ENCODE peak calls at places on chromosomes 5 and 9, in eight cellular contexts. One of them, this sample, is unnamed.
A peak's percentile ranks its signal among the peaks of the same experiment; 100 is the strongest.

GRCh38 chr5:69467442-69468225 is 25.0 kb upstream of the OCLN start:
- DNase-seq in endothelial cell of umbilical vein: no peak
- DNase-seq in left ventricle myocardium inferior: no peak
- DNase-seq in neural progenitor cell: no peak
- DNase-seq in body of pancreas: no peak
- DNase-seq in naive thymus-derived CD4-positive, alpha-beta T cell: no peak
- DNase-seq in GM23248: no peak
- DNase-seq in ovary: no peak
- DNase-seq in this sample: no peak

GRCh38 chr5:92758552-92758951 is 822.5 kb downstream of the NR2F1-AS1 start:
- DNase-seq in neural progenitor cell: no peak
- DNase-seq in naive thymus-derived CD4-positive, alpha-beta T cell: no peak
- DNase-seq in GM23248: peak; percentile 78
- DNase-seq in left ventricle myocardium inferior: no peak
- DNase-seq in endothelial cell of umbilical vein: peak; percentile 20
- DNase-seq in ovary: no peak
- DNase-seq in body of pancreas: no peak
- DNase-seq in this sample: no peak

GRCh38 chr9:125841444-125841843 is 94.3 kb downstream of the PBX3 start:
- DNase-seq in left ventricle myocardium inferior: no peak
- DNase-seq in GM23248: no peak
- DNase-seq in neural progenitor cell: no peak
- DNase-seq in body of pancreas: no peak
- DNase-seq in naive thymus-derived CD4-positive, alpha-beta T cell: no peak
- DNase-seq in ovary: no peak
- DNase-seq in endothelial cell of umbilical vein: no peak
- DNase-seq in this sample: no peak

GRCh38 chr5:81601912-81602311 is 149.0 kb downstream of the SSBP2 start:
- DNase-seq in neural progenitor cell: no peak
- DNase-seq in GM23248: peak; percentile 40
- DNase-seq in body of pancreas: no peak
- DNase-seq in left ventricle myocardium inferior: no peak
- DNase-seq in ovary: no peak
- DNase-seq in endothelial cell of umbilical vein: peak; percentile 84
- DNase-seq in naive thymus-derived CD4-positive, alpha-beta T cell: no peak
- DNase-seq in this sample: no peak

GRCh38 chr9:96067004-96067403 is 191.5 kb downstream of the ERCC6L2 start:
- DNase-seq in body of pancreas: no peak
- DNase-seq in GM23248: no peak
- DNase-seq in naive thymus-derived CD4-positive, alpha-beta T cell: no peak
- DNase-seq in endothelial cell of umbilical vein: no peak
- DNase-seq in left ventricle myocardium inferior: peak; percentile 45
- DNase-seq in ovary: no peak
- DNase-seq in neural progenitor cell: no peak
- DNase-seq in this sample: no peak

GRCh38 chr5:143501176-143501840 is 97.8 kb upstream of the NR3C1 start:
- DNase-seq in naive thymus-derived CD4-positive, alpha-beta T cell: no peak
- DNase-seq in left ventricle myocardium inferior: no peak
- DNase-seq in ovary: no peak
- DNase-seq in neural progenitor cell: no peak
- DNase-seq in body of pancreas: no peak
- DNase-seq in GM23248: peak; percentile 79
- DNase-seq in endothelial cell of umbilical vein: no peak
- DNase-seq in this sample: no peak

GRCh38 chr5:63439537-63439936 is 522.7 kb downstream of the HTR1A start:
- DNase-seq in neural progenitor cell: peak; percentile 2
- DNase-seq in GM23248: no peak
- DNase-seq in body of pancreas: no peak
- DNase-seq in ovary: no peak
- DNase-seq in endothelial cell of umbilical vein: no peak
- DNase-seq in left ventricle myocardium inferior: no peak
- DNase-seq in naive thymus-derived CD4-positive, alpha-beta T cell: no peak
- DNase-seq in this sample: no peak

GRCh38 chr5:125659316-125660071 is 763.7 kb upstream of the GRAMD2B start:
- DNase-seq in neural progenitor cell: peak; percentile 78
- DNase-seq in ovary: no peak
- DNase-seq in body of pancreas: no peak
- DNase-seq in naive thymus-derived CD4-positive, alpha-beta T cell: no peak
- DNase-seq in GM23248: no peak
- DNase-seq in endothelial cell of umbilical vein: peak; percentile 79
- DNase-seq in left ventricle myocardium inferior: no peak
- DNase-seq in this sample: peak; percentile 1

GRCh38 chr5:90542827-90543519 is 13.6 kb upstream of the LYSMD3 start:
- DNase-seq in GM23248: no peak
- DNase-seq in ovary: no peak
- DNase-seq in left ventricle myocardium inferior: no peak
- DNase-seq in neural progenitor cell: no peak
- DNase-seq in endothelial cell of umbilical vein: no peak
- DNase-seq in body of pancreas: no peak
- DNase-seq in naive thymus-derived CD4-positive, alpha-beta T cell: no peak
- DNase-seq in this sample: no peak
- H3K27me3 ChIP-seq in GM23248: peaks cover 25% of the 10 kb centered on the region
- H3K27me3 ChIP-seq in ovary: no peaks in the 10 kb centered on the region
- H3K27me3 ChIP-seq in left ventricle myocardium inferior: peaks cover 17% of the 10 kb centered on the region
- H3K27me3 ChIP-seq in neural progenitor cell: no peaks in the 10 kb centered on the region
- H3K27me3 ChIP-seq in endothelial cell of umbilical vein: peaks cover 11% of the 10 kb centered on the region
- H3K27me3 ChIP-seq in body of pancreas: no peaks in the 10 kb centered on the region
- H3K27me3 ChIP-seq in naive thymus-derived CD4-positive, alpha-beta T cell: no peaks in the 10 kb centered on the region
- H3K27me3 ChIP-seq in this sample: no peaks in the 10 kb centered on the region

GRCh38 chr9:136713555-136713949 is 1.2 kb downstream of the DIPK1B start:
- DNase-seq in GM23248: no peak
- DNase-seq in naive thymus-derived CD4-positive, alpha-beta T cell: no peak
- DNase-seq in ovary: no peak
- DNase-seq in neural progenitor cell: no peak
- DNase-seq in body of pancreas: peak; percentile 38
- DNase-seq in left ventricle myocardium inferior: no peak
- DNase-seq in endothelial cell of umbilical vein: peak; percentile 75
- DNase-seq in this sample: no peak

GRCh38 chr9:136712690-136713554 is 550 bp downstream of the DIPK1B start:
- DNase-seq in naive thymus-derived CD4-positive, alpha-beta T cell: no peak
- DNase-seq in body of pancreas: no peak
- DNase-seq in ovary: no peak
- DNase-seq in endothelial cell of umbilical vein: no peak
- DNase-seq in left ventricle myocardium inferior: no peak
- DNase-seq in GM23248: no peak
- DNase-seq in neural progenitor cell: peak; percentile 59
- DNase-seq in this sample: peak; percentile 89

GRCh38 chr9:136710543-136710942 is 1.8 kb upstream of the DIPK1B start:
- DNase-seq in endothelial cell of umbilical vein: no peak
- DNase-seq in GM23248: peak; percentile 66
- DNase-seq in left ventricle myocardium inferior: no peak
- DNase-seq in body of pancreas: no peak
- DNase-seq in neural progenitor cell: no peak
- DNase-seq in ovary: no peak
- DNase-seq in naive thymus-derived CD4-positive, alpha-beta T cell: no peak
- DNase-seq in this sample: no peak

GRCh38 chr9:136714096-136714875 is 1.9 kb downstream of the DIPK1B start:
- DNase-seq in endothelial cell of umbilical vein: peak; percentile 96
- DNase-seq in left ventricle myocardium inferior: peak; percentile 68
- DNase-seq in neural progenitor cell: no peak
- DNase-seq in ovary: no peak
- DNase-seq in body of pancreas: no peak
- DNase-seq in naive thymus-derived CD4-positive, alpha-beta T cell: no peak
- DNase-seq in GM23248: no peak
- DNase-seq in this sample: no peak

DNA sequence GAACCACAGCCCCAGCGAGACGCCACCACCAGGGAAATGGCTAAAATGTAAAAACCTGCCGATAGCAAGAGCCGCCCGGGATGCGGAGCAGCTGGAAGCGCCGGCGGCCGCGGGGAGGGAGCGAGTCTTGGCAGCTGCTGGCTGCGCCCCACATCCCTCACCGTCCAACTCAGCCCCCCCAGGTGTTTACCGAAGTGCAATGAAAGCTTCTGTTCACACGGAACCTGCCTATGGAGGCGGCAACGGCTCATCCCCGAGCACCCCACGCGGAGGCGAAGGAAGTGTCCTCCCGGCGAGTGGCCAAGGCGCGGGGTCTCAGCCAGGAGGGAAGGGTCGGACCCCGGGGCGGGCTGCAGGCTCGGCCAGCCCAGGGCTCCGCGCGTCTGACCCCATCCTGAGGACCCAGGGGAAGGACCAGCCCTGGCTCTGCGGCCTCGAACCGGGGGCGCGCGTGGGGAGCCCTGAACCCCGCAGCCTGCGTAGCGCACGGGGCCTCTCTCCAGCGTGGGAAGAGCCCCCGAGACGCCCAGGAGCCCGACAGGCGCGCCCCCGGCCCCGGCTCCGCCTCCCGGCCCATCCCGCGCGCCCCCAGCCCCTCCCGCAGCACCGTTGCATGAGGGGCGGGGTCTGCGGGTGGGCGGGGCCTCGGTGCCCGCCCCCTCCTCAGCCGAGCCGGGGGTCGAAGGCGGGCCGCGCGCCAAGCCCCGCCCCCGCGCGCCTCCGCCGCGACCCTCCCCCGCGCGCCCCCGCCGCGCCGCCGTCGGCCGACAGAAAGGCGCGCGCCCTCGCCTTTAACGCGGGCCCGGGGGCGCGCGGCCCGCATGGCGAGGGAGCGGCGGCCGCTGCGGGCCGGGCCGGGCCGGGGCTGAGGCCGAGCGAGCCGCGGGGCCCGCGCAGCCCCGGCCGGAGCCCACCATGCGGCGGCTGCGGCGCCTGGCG is at the start of gene DIPK1B:
- DNase-seq in GM23248: peak; percentile 32
- DNase-seq in neural progenitor cell: peak; percentile 90
- DNase-seq in body of pancreas: peak; percentile 45
- DNase-seq in naive thymus-derived CD4-positive, alpha-beta T cell: no peak
- DNase-seq in ovary: peak; percentile 67
- DNase-seq in endothelial cell of umbilical vein: peak; percentile 48
- DNase-seq in left ventricle myocardium inferior: no peak
- DNase-seq in this sample: peak; percentile 100
- H3K4me3 ChIP-seq in GM23248: no peak within 1 kb of the TSS
- H3K4me3 ChIP-seq in neural progenitor cell: peak within 1 kb of the TSS; percentile 99
- H3K4me3 ChIP-seq in body of pancreas: peak within 1 kb of the TSS; percentile 41
- H3K4me3 ChIP-seq in naive thymus-derived CD4-positive, alpha-beta T cell: peak within 1 kb of the TSS; percentile 24
- H3K4me3 ChIP-seq in ovary: peak within 1 kb of the TSS; percentile 51
- H3K4me3 ChIP-seq in endothelial cell of umbilical vein: peak within 1 kb of the TSS; percentile 81
- H3K4me3 ChIP-seq in left ventricle myocardium inferior: peak within 1 kb of the TSS; percentile 81
- H3K4me3 ChIP-seq in this sample: peak within 1 kb of the TSS; percentile 64

GRCh38 chr5:176737001-176737745 is 73.2 kb upstream of the UNC5A start:
- DNase-seq in body of pancreas: no peak
- DNase-seq in GM23248: no peak
- DNase-seq in left ventricle myocardium inferior: no peak
- DNase-seq in ovary: no peak
- DNase-seq in naive thymus-derived CD4-positive, alpha-beta T cell: no peak
- DNase-seq in endothelial cell of umbilical vein: no peak
- DNase-seq in neural progenitor cell: no peak
- DNase-seq in this sample: peak; percentile 31
- H3K27me3 ChIP-seq in body of pancreas: no peaks in the 10 kb centered on the region
- H3K27me3 ChIP-seq in GM23248: peaks cover 59% of the 10 kb centered on the region
- H3K27me3 ChIP-seq in left ventricle myocardium inferior: peaks cover 98% of the 10 kb centered on the region
- H3K27me3 ChIP-seq in ovary: no peaks in the 10 kb centered on the region
- H3K27me3 ChIP-seq in naive thymus-derived CD4-positive, alpha-beta T cell: no peaks in the 10 kb centered on the region
- H3K27me3 ChIP-seq in endothelial cell of umbilical vein: peaks cover 25% of the 10 kb centered on the region
- H3K27me3 ChIP-seq in neural progenitor cell: peaks cover 11% of the 10 kb centered on the region
- H3K27me3 ChIP-seq in this sample: peaks cover 12% of the 10 kb centered on the region

DNA sequence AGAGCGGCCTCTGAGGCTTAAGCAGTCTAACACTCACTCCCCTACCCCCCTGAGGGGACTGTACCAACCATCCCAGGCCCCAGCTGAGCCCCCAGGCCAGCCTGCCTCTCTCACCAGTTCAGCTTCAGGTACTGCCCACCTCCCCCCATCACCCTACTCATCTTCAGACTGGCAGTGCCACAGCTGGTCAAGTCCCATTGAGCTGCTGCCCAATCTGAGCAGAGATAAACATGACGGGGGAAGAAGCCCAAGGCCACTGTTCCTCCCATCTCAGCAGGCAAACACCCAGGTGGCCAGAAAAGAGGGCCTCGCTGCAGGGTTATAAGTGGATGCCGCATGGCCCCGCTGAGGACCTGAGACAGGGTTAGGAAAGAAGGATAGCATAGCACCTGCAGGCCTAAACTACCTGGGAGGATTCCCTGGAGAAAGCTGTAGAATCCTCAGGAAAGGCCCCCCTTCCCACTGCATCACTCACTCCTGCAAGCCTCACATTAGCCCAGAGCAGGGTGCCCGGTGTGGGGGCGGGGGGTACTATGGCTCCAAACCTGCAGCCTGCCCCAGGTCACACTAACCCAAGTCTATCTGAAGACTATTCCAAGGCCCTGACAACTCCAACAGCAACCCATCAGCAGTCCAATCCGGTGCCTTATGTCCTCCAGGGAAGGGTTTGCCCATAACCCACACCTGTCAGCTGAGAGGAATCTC is 3.6 kb downstream of the B4GALT1 start:
- DNase-seq in endothelial cell of umbilical vein: no peak
- DNase-seq in body of pancreas: no peak
- DNase-seq in ovary: peak; percentile 47
- DNase-seq in naive thymus-derived CD4-positive, alpha-beta T cell: no peak
- DNase-seq in neural progenitor cell: no peak
- DNase-seq in GM23248: peak; percentile 7
- DNase-seq in left ventricle myocardium inferior: no peak
- DNase-seq in this sample: no peak
- H3K4me3 ChIP-seq in endothelial cell of umbilical vein: no peak overlapping the region
- H3K4me3 ChIP-seq in body of pancreas: no peak overlapping the region
- H3K4me3 ChIP-seq in ovary: peak overlapping the region; percentile 76
- H3K4me3 ChIP-seq in naive thymus-derived CD4-positive, alpha-beta T cell: peak overlapping the region; percentile 48
- H3K4me3 ChIP-seq in neural progenitor cell: no peak overlapping the region
- H3K4me3 ChIP-seq in GM23248: peak overlapping the region; percentile 98
- H3K4me3 ChIP-seq in left ventricle myocardium inferior: peak overlapping the region; percentile 99
- H3K4me3 ChIP-seq in this sample: no peak overlapping the region

GRCh38 chr5:154506716-154507080 is 28.7 kb upstream of the HAND1 start:
- DNase-seq in body of pancreas: no peak
- DNase-seq in left ventricle myocardium inferior: no peak
- DNase-seq in endothelial cell of umbilical vein: no peak
- DNase-seq in naive thymus-derived CD4-positive, alpha-beta T cell: no peak
- DNase-seq in neural progenitor cell: no peak
- DNase-seq in GM23248: no peak
- DNase-seq in ovary: no peak
- DNase-seq in this sample: peak; percentile 3

GRCh38 chr5:154513669-154514084 is 35.6 kb upstream of the HAND1 start:
- DNase-seq in endothelial cell of umbilical vein: no peak
- DNase-seq in ovary: no peak
- DNase-seq in naive thymus-derived CD4-positive, alpha-beta T cell: no peak
- DNase-seq in body of pancreas: no peak
- DNase-seq in GM23248: peak; percentile 47
- DNase-seq in neural progenitor cell: no peak
- DNase-seq in left ventricle myocardium inferior: no peak
- DNase-seq in this sample: no peak

GRCh38 chr5:154511984-154512383 is 34.0 kb upstream of the HAND1 start:
- DNase-seq in GM23248: no peak
- DNase-seq in naive thymus-derived CD4-positive, alpha-beta T cell: no peak
- DNase-seq in ovary: no peak
- DNase-seq in left ventricle myocardium inferior: no peak
- DNase-seq in body of pancreas: no peak
- DNase-seq in endothelial cell of umbilical vein: no peak
- DNase-seq in neural progenitor cell: no peak
- DNase-seq in this sample: no peak

GRCh38 chr5:154508114-154508513 is 30.1 kb upstream of the HAND1 start:
- DNase-seq in neural progenitor cell: no peak
- DNase-seq in endothelial cell of umbilical vein: no peak
- DNase-seq in ovary: no peak
- DNase-seq in body of pancreas: no peak
- DNase-seq in left ventricle myocardium inferior: no peak
- DNase-seq in GM23248: no peak
- DNase-seq in naive thymus-derived CD4-positive, alpha-beta T cell: no peak
- DNase-seq in this sample: no peak

DNA sequence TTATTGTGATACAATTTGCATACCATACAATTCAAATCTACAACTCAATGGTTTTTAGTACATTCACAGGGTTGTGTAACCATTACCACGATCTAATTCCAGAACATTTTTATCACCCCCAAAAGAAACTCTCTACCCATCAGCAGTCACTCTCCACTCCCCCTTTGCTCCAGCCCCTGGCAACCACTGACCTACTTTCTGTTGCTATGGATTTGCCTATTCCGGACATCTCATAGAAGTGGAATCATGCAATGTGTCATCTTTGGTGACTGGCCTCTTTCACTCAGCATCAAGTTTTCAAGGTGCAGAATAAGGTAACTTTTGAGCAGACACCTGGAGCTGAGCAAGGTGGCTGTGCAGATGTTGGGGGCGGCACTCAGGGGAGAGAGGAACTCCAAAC is 32.1 kb upstream of the HAND1 start:
- DNase-seq in left ventricle myocardium inferior: no peak
- DNase-seq in body of pancreas: no peak
- DNase-seq in neural progenitor cell: no peak
- DNase-seq in endothelial cell of umbilical vein: no peak
- DNase-seq in GM23248: peak; percentile 17
- DNase-seq in naive thymus-derived CD4-positive, alpha-beta T cell: no peak
- DNase-seq in ovary: no peak
- DNase-seq in this sample: no peak
- H3K27me3 ChIP-seq in left ventricle myocardium inferior: peaks cover 72% of the 10 kb centered on the region
- H3K27me3 ChIP-seq in body of pancreas: no peaks in the 10 kb centered on the region
- H3K27me3 ChIP-seq in neural progenitor cell: no peaks in the 10 kb centered on the region
- H3K27me3 ChIP-seq in endothelial cell of umbilical vein: peaks cover 4% of the 10 kb centered on the region
- H3K27me3 ChIP-seq in GM23248: peaks cover 55% of the 10 kb centered on the region
- H3K27me3 ChIP-seq in naive thymus-derived CD4-positive, alpha-beta T cell: no peaks in the 10 kb centered on the region
- H3K27me3 ChIP-seq in ovary: no peaks in the 10 kb centered on the region
- H3K27me3 ChIP-seq in this sample: peaks cover 2% of the 10 kb centered on the region